ENCODE peak calls at places on chromosomes 12 and 14, in five cellular contexts. One of them, this sample, is unnamed.

GRCh38 chr14:92603309-92604257 is 90.0 kb downstream of the RIN3 start:
- DNase-seq in ovary: peak; percentile 44
- DNase-seq in left lung: no peak
- DNase-seq in fibroblast of lung: peak; percentile 94
- DNase-seq in Karpas-422: peak; percentile 50
- DNase-seq in this sample: no peak

GRCh38 chr14:36295642-36296627 is 24.5 kb downstream of the MBIP start:
- DNase-seq in Karpas-422: no peak
- DNase-seq in left lung: no peak
- DNase-seq in ovary: no peak
- DNase-seq in fibroblast of lung: no peak
- DNase-seq in this sample: no peak

GRCh38 chr12:112938751-112939150 is 477 bp downstream of the OAS3 start:
- DNase-seq in left lung: no peak
- DNase-seq in Karpas-422: no peak
- DNase-seq in ovary: no peak
- DNase-seq in fibroblast of lung: no peak
- DNase-seq in this sample: no peak

GRCh38 chr14:105391541-105391940 is 6.8 kb upstream of the TEX22 start:
- DNase-seq in Karpas-422: no peak
- DNase-seq in fibroblast of lung: no peak
- DNase-seq in ovary: peak; percentile 22
- DNase-seq in left lung: no peak
- DNase-seq in this sample: no peak

GRCh38 chr12:38886064-38886463 is 19.3 kb downstream of the CPNE8 start:
- DNase-seq in left lung: no peak
- DNase-seq in ovary: no peak
- DNase-seq in Karpas-422: no peak
- DNase-seq in fibroblast of lung: peak; percentile 49
- DNase-seq in this sample: no peak

GRCh38 chr14:55973285-55973800 is 144.9 kb upstream of the PELI2 start:
- DNase-seq in fibroblast of lung: no peak
- DNase-seq in Karpas-422: no peak
- DNase-seq in ovary: no peak
- DNase-seq in left lung: no peak
- DNase-seq in this sample: no peak

GRCh38 chr14:35197015-35197414 is 74.7 kb downstream of the PRORP start:
- DNase-seq in fibroblast of lung: peak; percentile 64
- DNase-seq in Karpas-422: no peak
- DNase-seq in left lung: no peak
- DNase-seq in ovary: no peak
- DNase-seq in this sample: no peak

GRCh38 chr12:96136129-96136528 is 58.0 kb upstream of the ELK3 start:
- DNase-seq in fibroblast of lung: peak; percentile 93
- DNase-seq in left lung: no peak
- DNase-seq in Karpas-422: no peak
- DNase-seq in ovary: no peak
- DNase-seq in this sample: peak; percentile 82

GRCh38 chr12:89092297-89092696 is 260.0 kb downstream of the DUSP6 start:
- DNase-seq in ovary: no peak
- DNase-seq in left lung: no peak
- DNase-seq in fibroblast of lung: no peak
- DNase-seq in Karpas-422: no peak
- DNase-seq in this sample: no peak

GRCh38 chr12:2683283-2684025 is 111.3 kb upstream of the FKBP4 start:
- DNase-seq in Karpas-422: no peak
- DNase-seq in ovary: no peak
- DNase-seq in fibroblast of lung: no peak
- DNase-seq in left lung: no peak
- DNase-seq in this sample: no peak

GRCh38 chr12:112979281-112979680 is 962 bp downstream of the OAS2 start:
- DNase-seq in ovary: no peak
- DNase-seq in fibroblast of lung: no peak
- DNase-seq in left lung: no peak
- DNase-seq in Karpas-422: no peak
- DNase-seq in this sample: no peak

GRCh38 chr14:33932526-33933292 is 18.2 kb downstream of the EGLN3 start:
- DNase-seq in Karpas-422: no peak
- DNase-seq in ovary: no peak
- DNase-seq in fibroblast of lung: peak; percentile 45
- DNase-seq in left lung: no peak
- DNase-seq in this sample: no peak

GRCh38 chr12:78559441-78559840 is 305.1 kb upstream of the SYT1 start:
- DNase-seq in Karpas-422: no peak
- DNase-seq in left lung: no peak
- DNase-seq in fibroblast of lung: peak; percentile 79
- DNase-seq in ovary: no peak
- DNase-seq in this sample: no peak

GRCh38 chr12:129531004-129531403 is 372.8 kb downstream of the TMEM132D start:
- DNase-seq in left lung: no peak
- DNase-seq in Karpas-422: no peak
- DNase-seq in ovary: no peak
- DNase-seq in fibroblast of lung: no peak
- DNase-seq in this sample: no peak

GRCh38 chr14:75094896-75095295 is 25.5 kb downstream of the ZC2HC1C start:
- DNase-seq in Karpas-422: no peak
- DNase-seq in left lung: no peak
- DNase-seq in fibroblast of lung: no peak
- DNase-seq in ovary: no peak
- DNase-seq in this sample: no peak
- H3K4me1 ChIP-seq in Karpas-422: no peaks in the 10 kb centered on the region
- H3K4me1 ChIP-seq in left lung: no peaks in the 10 kb centered on the region
- H3K4me1 ChIP-seq in fibroblast of lung: no peaks in the 10 kb centered on the region
- H3K4me1 ChIP-seq in ovary: no peaks in the 10 kb centered on the region
- H3K4me1 ChIP-seq in this sample: no peaks in the 10 kb centered on the region

DNA sequence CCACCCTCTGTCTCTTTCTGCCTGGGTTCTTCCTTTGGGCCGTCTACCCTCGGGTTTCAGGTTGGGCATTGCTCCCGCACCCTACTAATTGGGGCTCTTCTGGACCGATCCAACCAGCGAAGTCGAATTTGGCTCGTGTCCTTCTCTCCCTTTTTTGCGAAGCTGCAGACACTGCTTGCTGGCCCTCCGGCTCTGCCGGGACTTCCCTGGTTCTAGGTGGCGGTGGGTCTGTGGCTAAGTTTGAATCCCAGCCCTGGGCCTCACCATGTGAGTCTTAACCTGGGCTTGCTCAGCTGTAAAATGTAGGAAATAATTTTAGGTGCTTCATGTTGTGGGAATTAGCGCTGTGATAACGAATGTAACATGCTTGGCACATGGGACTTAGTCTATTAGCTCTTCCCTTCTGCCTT is 418 bp upstream of the CISTR start:
- DNase-seq in left lung: no peak
- DNase-seq in fibroblast of lung: no peak
- DNase-seq in ovary: no peak
- DNase-seq in Karpas-422: no peak
- DNase-seq in this sample: no peak
- H3K4me3 ChIP-seq in left lung: peak overlapping the region; percentile 42
- H3K4me3 ChIP-seq in fibroblast of lung: no peak overlapping the region
- H3K4me3 ChIP-seq in ovary: peak overlapping the region; percentile 47
- H3K4me3 ChIP-seq in Karpas-422: peak overlapping the region; percentile 68
- H3K4me3 ChIP-seq in this sample: peak overlapping the region; percentile 85

DNA sequence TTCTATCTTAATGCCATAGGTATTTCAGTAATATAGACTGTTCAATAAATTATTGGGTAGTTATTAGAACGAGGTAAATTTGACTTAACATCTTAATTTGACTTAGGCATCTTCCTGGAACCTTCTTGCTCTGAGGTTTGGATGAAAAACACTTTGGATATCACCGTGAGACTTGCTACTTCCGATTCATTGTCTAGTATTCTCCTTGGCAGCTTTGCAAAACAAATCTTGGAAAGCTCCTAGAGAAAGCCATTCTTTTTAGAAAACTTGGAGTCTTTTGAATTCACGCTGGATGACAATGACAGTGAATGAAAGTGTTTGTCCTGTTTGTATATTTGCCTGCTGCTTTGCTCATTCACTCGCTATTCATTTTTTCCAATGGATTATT is 222.1 kb upstream of the HMGA2 start:
- DNase-seq in fibroblast of lung: peak; percentile 34
- DNase-seq in Karpas-422: no peak
- DNase-seq in left lung: no peak
- DNase-seq in ovary: no peak
- DNase-seq in this sample: no peak
- H3K4me1 ChIP-seq in fibroblast of lung: peaks cover 23% of the 10 kb centered on the region
- H3K4me1 ChIP-seq in Karpas-422: no peaks in the 10 kb centered on the region
- H3K4me1 ChIP-seq in left lung: peaks cover 14% of the 10 kb centered on the region
- H3K4me1 ChIP-seq in ovary: no peaks in the 10 kb centered on the region
- H3K4me1 ChIP-seq in this sample: no peaks in the 10 kb centered on the region

GRCh38 chr12:120131116-120131515 is 14.6 kb upstream of the RAB35 start:
- DNase-seq in Karpas-422: no peak
- DNase-seq in fibroblast of lung: no peak
- DNase-seq in ovary: no peak
- DNase-seq in left lung: no peak
- DNase-seq in this sample: no peak

GRCh38 chr12:120130011-120130410 is 13.5 kb upstream of the RAB35 start:
- DNase-seq in left lung: no peak
- DNase-seq in Karpas-422: no peak
- DNase-seq in fibroblast of lung: no peak
- DNase-seq in ovary: no peak
- DNase-seq in this sample: no peak

GRCh38 chr12:120134307-120134980 is 17.9 kb upstream of the RAB35 start:
- DNase-seq in left lung: no peak
- DNase-seq in Karpas-422: no peak
- DNase-seq in ovary: no peak
- DNase-seq in fibroblast of lung: no peak
- DNase-seq in this sample: no peak

GRCh38 chr12:120132863-120133385 is 16.4 kb upstream of the RAB35 start:
- DNase-seq in ovary: no peak
- DNase-seq in Karpas-422: peak; percentile 86
- DNase-seq in left lung: no peak
- DNase-seq in fibroblast of lung: no peak
- DNase-seq in this sample: no peak

GRCh38 chr12:120132437-120132836 is 15.9 kb upstream of the RAB35 start:
- DNase-seq in left lung: no peak
- DNase-seq in Karpas-422: no peak
- DNase-seq in ovary: no peak
- DNase-seq in fibroblast of lung: no peak
- DNase-seq in this sample: no peak
- H3K4me3 ChIP-seq in left lung: no peak overlapping the region
- H3K4me3 ChIP-seq in Karpas-422: peak overlapping the region; percentile 55
- H3K4me3 ChIP-seq in ovary: no peak overlapping the region
- H3K4me3 ChIP-seq in fibroblast of lung: no peak overlapping the region
- H3K4me3 ChIP-seq in this sample: no peak overlapping the region

DNA sequence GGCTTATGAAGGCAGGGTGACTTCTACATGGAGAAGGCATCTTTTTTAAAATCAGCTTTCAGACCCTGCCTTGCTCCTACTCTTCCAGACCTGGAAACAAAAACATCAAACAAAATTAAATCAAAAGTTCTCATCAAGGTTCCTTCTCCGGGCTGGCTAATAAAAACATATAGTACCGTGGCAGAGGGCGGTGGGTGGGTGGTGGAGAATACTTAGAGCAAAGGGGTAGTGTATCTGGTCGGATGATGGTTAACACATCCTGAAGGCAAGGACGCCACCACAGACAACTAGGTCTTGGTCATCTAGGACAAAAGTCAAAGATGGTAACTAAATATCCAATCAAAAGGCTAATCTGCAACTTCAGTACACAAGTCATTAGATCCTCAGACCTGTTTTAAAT is 1.8 kb downstream of the DAD1 start:
- DNase-seq in ovary: no peak
- DNase-seq in fibroblast of lung: no peak
- DNase-seq in left lung: no peak
- DNase-seq in Karpas-422: no peak
- DNase-seq in this sample: no peak
- H3K4me1 ChIP-seq in ovary: peaks cover 5% of the 10 kb centered on the region
- H3K4me1 ChIP-seq in fibroblast of lung: no peaks in the 10 kb centered on the region
- H3K4me1 ChIP-seq in left lung: peaks cover 15% of the 10 kb centered on the region
- H3K4me1 ChIP-seq in Karpas-422: peaks cover 62% of the 10 kb centered on the region
- H3K4me1 ChIP-seq in this sample: peaks cover 5% of the 10 kb centered on the region

GRCh38 chr12:124296916-124297351 is 2.0 kb downstream of the RFLNA start:
- DNase-seq in ovary: no peak
- DNase-seq in left lung: peak; percentile 18
- DNase-seq in fibroblast of lung: no peak
- DNase-seq in Karpas-422: no peak
- DNase-seq in this sample: no peak
- H3K4me3 ChIP-seq in ovary: no peak overlapping the region
- H3K4me3 ChIP-seq in left lung: no peak overlapping the region
- H3K4me3 ChIP-seq in fibroblast of lung: no peak overlapping the region
- H3K4me3 ChIP-seq in Karpas-422: no peak overlapping the region
- H3K4me3 ChIP-seq in this sample: peak overlapping the region; percentile 57

GRCh38 chr14:50766338-50766886 is 64.5 kb downstream of the NIN start:
- DNase-seq in Karpas-422: no peak
- DNase-seq in ovary: no peak
- DNase-seq in left lung: no peak
- DNase-seq in fibroblast of lung: peak; percentile 42
- DNase-seq in this sample: no peak

GRCh38 chr14:50759800-50760543 is 71.0 kb downstream of the NIN start:
- DNase-seq in ovary: no peak
- DNase-seq in fibroblast of lung: no peak
- DNase-seq in Karpas-422: no peak
- DNase-seq in left lung: no peak
- DNase-seq in this sample: no peak

GRCh38 chr14:50763386-50764007 is 67.5 kb downstream of the NIN start:
- DNase-seq in ovary: no peak
- DNase-seq in fibroblast of lung: peak; percentile 88
- DNase-seq in left lung: no peak
- DNase-seq in Karpas-422: no peak
- DNase-seq in this sample: no peak

GRCh38 chr14:50762001-50762930 is 68.7 kb downstream of the NIN start:
- DNase-seq in ovary: no peak
- DNase-seq in fibroblast of lung: peak; percentile 92
- DNase-seq in Karpas-422: no peak
- DNase-seq in left lung: no peak
- DNase-seq in this sample: no peak

DNA sequence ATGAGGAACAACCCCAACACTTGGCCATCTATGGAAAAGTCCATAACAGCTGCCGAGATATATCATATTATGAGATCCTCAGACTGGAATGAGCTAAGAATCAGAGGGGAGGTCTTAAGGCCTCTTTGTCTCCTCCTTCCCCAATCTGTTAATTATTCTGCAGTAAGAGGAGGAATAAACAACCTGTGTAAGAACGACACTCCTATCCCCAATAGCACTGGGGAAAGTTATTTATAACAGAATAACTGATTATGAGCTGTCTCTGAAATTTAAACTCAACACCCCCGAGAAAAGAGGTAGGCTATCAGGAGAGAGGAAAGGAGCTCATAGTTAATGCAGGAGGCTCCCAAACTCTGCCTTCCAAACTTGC is 68.0 kb downstream of the NIN start:
- DNase-seq in fibroblast of lung: no peak
- DNase-seq in Karpas-422: no peak
- DNase-seq in left lung: no peak
- DNase-seq in ovary: no peak
- DNase-seq in this sample: no peak
- H3K4me1 ChIP-seq in fibroblast of lung: peaks cover 24% of the 10 kb centered on the region
- H3K4me1 ChIP-seq in Karpas-422: no peaks in the 10 kb centered on the region
- H3K4me1 ChIP-seq in left lung: no peaks in the 10 kb centered on the region
- H3K4me1 ChIP-seq in ovary: peaks cover 8% of the 10 kb centered on the region
- H3K4me1 ChIP-seq in this sample: no peaks in the 10 kb centered on the region

This sample was measured in breast epithelium.